ENCODE peak calls at places on chromosomes 6 and 20, in ten cellular contexts. One of them, this sample, is unnamed.

GRCh38 chr6:27517238-27517637 is 44.3 kb upstream of the ZNF184 start:
- DNase-seq in psoas muscle: no peak
- DNase-seq in breast epithelium: no peak
- DNase-seq in neuronal stem cell: no peak
- DNase-seq in cardiac muscle cell: no peak
- DNase-seq in PC-3: no peak
- DNase-seq in lower leg skin: no peak
- DNase-seq in cardiac fibroblast: no peak
- DNase-seq in GM23338: no peak
- DNase-seq in left ventricle myocardium inferior: no peak
- DNase-seq in this sample: no peak

GRCh38 chr20:44566018-44566417 is 16.4 kb upstream of the PKIG start:
- DNase-seq in cardiac fibroblast: no peak
- DNase-seq in lower leg skin: no peak
- DNase-seq in neuronal stem cell: no peak
- DNase-seq in cardiac muscle cell: no peak
- DNase-seq in psoas muscle: no peak
- DNase-seq in PC-3: peak; percentile 21
- DNase-seq in GM23338: no peak
- DNase-seq in breast epithelium: no peak
- DNase-seq in left ventricle myocardium inferior: no peak
- DNase-seq in this sample: no peak

GRCh38 chr6:5497896-5498578 is 236.7 kb downstream of the FARS2 start:
- DNase-seq in psoas muscle: no peak
- DNase-seq in left ventricle myocardium inferior: no peak
- DNase-seq in GM23338: no peak
- DNase-seq in cardiac muscle cell: peak; percentile 43
- DNase-seq in lower leg skin: no peak
- DNase-seq in breast epithelium: no peak
- DNase-seq in PC-3: peak; percentile 80
- DNase-seq in neuronal stem cell: no peak
- DNase-seq in cardiac fibroblast: peak; percentile 87
- DNase-seq in this sample: no peak

GRCh38 chr6:158040051-158040803 is 58.6 kb downstream of the SYNJ2 start:
- DNase-seq in cardiac muscle cell: peak; percentile 96
- DNase-seq in cardiac fibroblast: peak; percentile 98
- DNase-seq in neuronal stem cell: no peak
- DNase-seq in breast epithelium: no peak
- DNase-seq in psoas muscle: no peak
- DNase-seq in PC-3: peak; percentile 90
- DNase-seq in left ventricle myocardium inferior: no peak
- DNase-seq in lower leg skin: peak; percentile 75
- DNase-seq in GM23338: no peak
- DNase-seq in this sample: no peak

GRCh38 chr6:160952633-160953281 is 38.8 kb upstream of the MAP3K4 start:
- DNase-seq in breast epithelium: no peak
- DNase-seq in GM23338: peak; percentile 42
- DNase-seq in neuronal stem cell: peak; percentile 75
- DNase-seq in lower leg skin: no peak
- DNase-seq in PC-3: no peak
- DNase-seq in psoas muscle: no peak
- DNase-seq in left ventricle myocardium inferior: no peak
- DNase-seq in cardiac muscle cell: peak; percentile 63
- DNase-seq in cardiac fibroblast: peak; percentile 37
- DNase-seq in this sample: peak; percentile 66

GRCh38 chr6:37083243-37084138 is 78.0 kb downstream of the FGD2 start:
- DNase-seq in left ventricle myocardium inferior: peak; percentile 82
- DNase-seq in cardiac muscle cell: peak; percentile 99
- DNase-seq in lower leg skin: peak; percentile 91
- DNase-seq in psoas muscle: peak; percentile 63
- DNase-seq in PC-3: no peak
- DNase-seq in neuronal stem cell: no peak
- DNase-seq in GM23338: no peak
- DNase-seq in cardiac fibroblast: peak; percentile 71
- DNase-seq in breast epithelium: peak; percentile 58
- DNase-seq in this sample: peak; percentile 89

GRCh38 chr6:116060572-116061283 is at the start of gene FRK:
- DNase-seq in GM23338: peak; percentile 49
- DNase-seq in cardiac fibroblast: peak; percentile 59
- DNase-seq in cardiac muscle cell: peak; percentile 80
- DNase-seq in neuronal stem cell: no peak
- DNase-seq in psoas muscle: peak; percentile 17
- DNase-seq in left ventricle myocardium inferior: no peak
- DNase-seq in PC-3: peak; percentile 64
- DNase-seq in breast epithelium: no peak
- DNase-seq in lower leg skin: no peak
- DNase-seq in this sample: peak; percentile 59

GRCh38 chr6:148713896-148714295 is 32.9 kb upstream of the UST start:
- DNase-seq in neuronal stem cell: no peak
- DNase-seq in cardiac fibroblast: no peak
- DNase-seq in cardiac muscle cell: no peak
- DNase-seq in psoas muscle: no peak
- DNase-seq in GM23338: no peak
- DNase-seq in PC-3: no peak
- DNase-seq in breast epithelium: no peak
- DNase-seq in lower leg skin: no peak
- DNase-seq in left ventricle myocardium inferior: no peak
- DNase-seq in this sample: no peak

GRCh38 chr6:11702039-11702795 is 76.4 kb downstream of the ADTRP start:
- DNase-seq in lower leg skin: no peak
- DNase-seq in cardiac muscle cell: peak; percentile 64
- DNase-seq in breast epithelium: no peak
- DNase-seq in cardiac fibroblast: peak; percentile 74
- DNase-seq in neuronal stem cell: no peak
- DNase-seq in psoas muscle: no peak
- DNase-seq in GM23338: no peak
- DNase-seq in PC-3: peak; percentile 66
- DNase-seq in left ventricle myocardium inferior: no peak
- DNase-seq in this sample: peak; percentile 32

GRCh38 chr6:122792796-122793195 is 3.7 kb downstream of the SMPDL3A start:
- DNase-seq in GM23338: no peak
- DNase-seq in breast epithelium: no peak
- DNase-seq in cardiac fibroblast: no peak
- DNase-seq in neuronal stem cell: no peak
- DNase-seq in cardiac muscle cell: no peak
- DNase-seq in left ventricle myocardium inferior: no peak
- DNase-seq in psoas muscle: no peak
- DNase-seq in lower leg skin: no peak
- DNase-seq in PC-3: no peak
- DNase-seq in this sample: no peak

GRCh38 chr6:109397020-109397419 is 14.8 kb upstream of the CD164 start:
- DNase-seq in lower leg skin: peak; percentile 37
- DNase-seq in cardiac muscle cell: peak; percentile 55
- DNase-seq in breast epithelium: no peak
- DNase-seq in neuronal stem cell: no peak
- DNase-seq in cardiac fibroblast: peak; percentile 52
- DNase-seq in psoas muscle: no peak
- DNase-seq in left ventricle myocardium inferior: no peak
- DNase-seq in GM23338: peak; percentile 36
- DNase-seq in PC-3: peak; percentile 46
- DNase-seq in this sample: no peak

GRCh38 chr6:147933201-147933600 is 409.4 kb upstream of the SASH1 start:
- DNase-seq in lower leg skin: no peak
- DNase-seq in left ventricle myocardium inferior: no peak
- DNase-seq in psoas muscle: no peak
- DNase-seq in PC-3: no peak
- DNase-seq in breast epithelium: no peak
- DNase-seq in neuronal stem cell: no peak
- DNase-seq in cardiac muscle cell: no peak
- DNase-seq in GM23338: peak; percentile 10
- DNase-seq in cardiac fibroblast: no peak
- DNase-seq in this sample: no peak

GRCh38 chr20:37501940-37502339 is 19.1 kb upstream of the NNAT start:
- DNase-seq in GM23338: peak; percentile 72
- DNase-seq in breast epithelium: no peak
- DNase-seq in PC-3: peak; percentile 22
- DNase-seq in lower leg skin: peak; percentile 28
- DNase-seq in neuronal stem cell: no peak
- DNase-seq in psoas muscle: no peak
- DNase-seq in cardiac muscle cell: no peak
- DNase-seq in left ventricle myocardium inferior: no peak
- DNase-seq in cardiac fibroblast: no peak
- DNase-seq in this sample: peak; percentile 15

DNA sequence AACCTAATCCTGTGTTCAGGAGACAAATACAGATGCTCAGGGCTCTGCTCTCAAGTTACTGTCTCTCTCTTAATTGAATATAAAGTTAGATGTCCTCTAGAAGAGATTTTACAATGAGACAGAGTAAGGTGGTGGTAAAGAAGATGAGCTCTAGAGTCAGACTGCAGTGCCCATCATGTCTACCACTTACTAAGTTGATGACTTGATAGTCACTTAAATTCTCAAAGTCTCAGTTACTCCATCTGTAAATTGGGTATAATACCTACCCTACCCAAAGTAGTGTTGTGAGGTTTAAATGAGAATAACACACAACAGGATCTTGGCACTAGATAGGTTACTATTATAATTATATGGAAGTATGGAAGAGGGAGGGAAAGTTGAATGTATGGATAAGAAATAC is 1.6 kb downstream of the DHX35 start:
- DNase-seq in PC-3: no peak
- DNase-seq in cardiac fibroblast: no peak
- DNase-seq in left ventricle myocardium inferior: no peak
- DNase-seq in lower leg skin: no peak
- DNase-seq in GM23338: no peak
- DNase-seq in psoas muscle: no peak
- DNase-seq in neuronal stem cell: no peak
- DNase-seq in breast epithelium: no peak
- DNase-seq in cardiac muscle cell: no peak
- DNase-seq in this sample: no peak
- H3K4me3 ChIP-seq in PC-3: peak overlapping the region; percentile 91
- H3K4me3 ChIP-seq in cardiac fibroblast: no peak overlapping the region
- H3K4me3 ChIP-seq in left ventricle myocardium inferior: no peak overlapping the region
- H3K4me3 ChIP-seq in lower leg skin: no peak overlapping the region
- H3K4me3 ChIP-seq in GM23338: peak overlapping the region; percentile 67
- H3K4me3 ChIP-seq in psoas muscle: no peak overlapping the region
- H3K4me3 ChIP-seq in neuronal stem cell: no peak overlapping the region
- H3K4me3 ChIP-seq in breast epithelium: no peak overlapping the region
- H3K4me3 ChIP-seq in cardiac muscle cell: no peak overlapping the region
- H3K4me3 ChIP-seq in this sample: no peak overlapping the region

GRCh38 chr6:126937426-126937825 is 181.0 kb upstream of the RSPO3 start:
- DNase-seq in GM23338: no peak
- DNase-seq in cardiac fibroblast: peak; percentile 41
- DNase-seq in cardiac muscle cell: no peak
- DNase-seq in PC-3: no peak
- DNase-seq in neuronal stem cell: no peak
- DNase-seq in lower leg skin: no peak
- DNase-seq in psoas muscle: no peak
- DNase-seq in left ventricle myocardium inferior: no peak
- DNase-seq in breast epithelium: no peak
- DNase-seq in this sample: no peak
- H3K4me3 ChIP-seq in GM23338: no peak overlapping the region
- H3K4me3 ChIP-seq in cardiac fibroblast: no peak overlapping the region
- H3K4me3 ChIP-seq in cardiac muscle cell: no peak overlapping the region
- H3K4me3 ChIP-seq in PC-3: no peak overlapping the region
- H3K4me3 ChIP-seq in neuronal stem cell: no peak overlapping the region
- H3K4me3 ChIP-seq in lower leg skin: no peak overlapping the region
- H3K4me3 ChIP-seq in psoas muscle: no peak overlapping the region
- H3K4me3 ChIP-seq in left ventricle myocardium inferior: no peak overlapping the region
- H3K4me3 ChIP-seq in breast epithelium: no peak overlapping the region
- H3K4me3 ChIP-seq in this sample: no peak overlapping the region

GRCh38 chr6:146697921-146698320 is 99.1 kb downstream of the ADGB start:
- DNase-seq in psoas muscle: no peak
- DNase-seq in cardiac fibroblast: peak; percentile 9
- DNase-seq in left ventricle myocardium inferior: no peak
- DNase-seq in lower leg skin: no peak
- DNase-seq in GM23338: no peak
- DNase-seq in neuronal stem cell: no peak
- DNase-seq in PC-3: no peak
- DNase-seq in cardiac muscle cell: peak; percentile 72
- DNase-seq in breast epithelium: no peak
- DNase-seq in this sample: no peak

GRCh38 chr6:146701632-146702031 is 102.9 kb downstream of the ADGB start:
- DNase-seq in left ventricle myocardium inferior: no peak
- DNase-seq in psoas muscle: no peak
- DNase-seq in PC-3: no peak
- DNase-seq in GM23338: no peak
- DNase-seq in lower leg skin: no peak
- DNase-seq in neuronal stem cell: no peak
- DNase-seq in cardiac muscle cell: no peak
- DNase-seq in cardiac fibroblast: no peak
- DNase-seq in breast epithelium: no peak
- DNase-seq in this sample: no peak

GRCh38 chr6:146700078-146700686 is 101.4 kb downstream of the ADGB start:
- DNase-seq in left ventricle myocardium inferior: peak; percentile 21
- DNase-seq in PC-3: peak; percentile 83
- DNase-seq in breast epithelium: peak; percentile 62
- DNase-seq in cardiac muscle cell: peak; percentile 91
- DNase-seq in psoas muscle: peak; percentile 29
- DNase-seq in lower leg skin: peak; percentile 90
- DNase-seq in neuronal stem cell: peak; percentile 44
- DNase-seq in cardiac fibroblast: peak; percentile 90
- DNase-seq in GM23338: peak; percentile 86
- DNase-seq in this sample: peak; percentile 81
- H3K4me3 ChIP-seq in left ventricle myocardium inferior: no peak overlapping the region
- H3K4me3 ChIP-seq in PC-3: no peak overlapping the region
- H3K4me3 ChIP-seq in breast epithelium: no peak overlapping the region
- H3K4me3 ChIP-seq in cardiac muscle cell: no peak overlapping the region
- H3K4me3 ChIP-seq in psoas muscle: no peak overlapping the region
- H3K4me3 ChIP-seq in lower leg skin: no peak overlapping the region
- H3K4me3 ChIP-seq in neuronal stem cell: no peak overlapping the region
- H3K4me3 ChIP-seq in cardiac fibroblast: no peak overlapping the region
- H3K4me3 ChIP-seq in GM23338: no peak overlapping the region
- H3K4me3 ChIP-seq in this sample: no peak overlapping the region

GRCh38 chr6:132489376-132489775 is 23.5 kb downstream of the STX7 start:
- DNase-seq in breast epithelium: no peak
- DNase-seq in lower leg skin: no peak
- DNase-seq in psoas muscle: no peak
- DNase-seq in cardiac fibroblast: no peak
- DNase-seq in PC-3: no peak
- DNase-seq in left ventricle myocardium inferior: no peak
- DNase-seq in cardiac muscle cell: no peak
- DNase-seq in GM23338: no peak
- DNase-seq in neuronal stem cell: no peak
- DNase-seq in this sample: no peak

GRCh38 chr6:132490478-132491204 is 22.3 kb downstream of the STX7 start:
- DNase-seq in neuronal stem cell: no peak
- DNase-seq in psoas muscle: no peak
- DNase-seq in GM23338: peak; percentile 6
- DNase-seq in cardiac muscle cell: no peak
- DNase-seq in PC-3: no peak
- DNase-seq in cardiac fibroblast: peak; percentile 14
- DNase-seq in left ventricle myocardium inferior: no peak
- DNase-seq in lower leg skin: no peak
- DNase-seq in breast epithelium: no peak
- DNase-seq in this sample: no peak

GRCh38 chr6:132491881-132492280 is 21.0 kb downstream of the STX7 start:
- DNase-seq in PC-3: no peak
- DNase-seq in psoas muscle: no peak
- DNase-seq in lower leg skin: no peak
- DNase-seq in left ventricle myocardium inferior: no peak
- DNase-seq in breast epithelium: no peak
- DNase-seq in GM23338: no peak
- DNase-seq in neuronal stem cell: no peak
- DNase-seq in cardiac fibroblast: no peak
- DNase-seq in cardiac muscle cell: no peak
- DNase-seq in this sample: no peak

GRCh38 chr6:132491303-132491702 is 21.6 kb downstream of the STX7 start:
- DNase-seq in left ventricle myocardium inferior: no peak
- DNase-seq in neuronal stem cell: no peak
- DNase-seq in cardiac fibroblast: peak; percentile 85
- DNase-seq in cardiac muscle cell: peak; percentile 70
- DNase-seq in PC-3: no peak
- DNase-seq in psoas muscle: peak; percentile 33
- DNase-seq in breast epithelium: no peak
- DNase-seq in GM23338: no peak
- DNase-seq in lower leg skin: no peak
- DNase-seq in this sample: no peak

GRCh38 chr6:132490024-132490423 is 22.9 kb downstream of the STX7 start:
- DNase-seq in lower leg skin: peak; percentile 87
- DNase-seq in cardiac muscle cell: peak; percentile 34
- DNase-seq in cardiac fibroblast: peak; percentile 69
- DNase-seq in PC-3: no peak
- DNase-seq in psoas muscle: peak; percentile 19
- DNase-seq in breast epithelium: no peak
- DNase-seq in neuronal stem cell: no peak
- DNase-seq in GM23338: peak; percentile 12
- DNase-seq in left ventricle myocardium inferior: no peak
- DNase-seq in this sample: peak; percentile 45
- H3K4me3 ChIP-seq in lower leg skin: no peak overlapping the region
- H3K4me3 ChIP-seq in cardiac muscle cell: no peak overlapping the region
- H3K4me3 ChIP-seq in cardiac fibroblast: no peak overlapping the region
- H3K4me3 ChIP-seq in PC-3: no peak overlapping the region
- H3K4me3 ChIP-seq in psoas muscle: no peak overlapping the region
- H3K4me3 ChIP-seq in breast epithelium: no peak overlapping the region
- H3K4me3 ChIP-seq in neuronal stem cell: no peak overlapping the region
- H3K4me3 ChIP-seq in GM23338: no peak overlapping the region
- H3K4me3 ChIP-seq in left ventricle myocardium inferior: no peak overlapping the region
- H3K4me3 ChIP-seq in this sample: no peak overlapping the region